ENCODE peak calls at places on chromosome 5, in eight cellular contexts. One of them, this sample, is unnamed.
A peak's percentile ranks its signal among the peaks of the same experiment; 100 is the strongest.

GRCh38 chr5:42614509-42614908 is 142.1 kb upstream of the CCDC152 start:
- DNase-seq in CD8-positive, alpha-beta T cell: no peak
- DNase-seq in gastrocnemius medialis: no peak
- DNase-seq in hepatocyte: no peak
- DNase-seq in naive thymus-derived CD4-positive, alpha-beta T cell: no peak
- DNase-seq in endothelial cell of umbilical vein: no peak
- DNase-seq in lower lobe of right lung: no peak
- DNase-seq in prostate gland: no peak
- DNase-seq in this sample: no peak

GRCh38 chr5:82560546-82560945 is 282.4 kb upstream of the RPS23 start:
- DNase-seq in CD8-positive, alpha-beta T cell: no peak
- DNase-seq in gastrocnemius medialis: no peak
- DNase-seq in hepatocyte: no peak
- DNase-seq in naive thymus-derived CD4-positive, alpha-beta T cell: no peak
- DNase-seq in endothelial cell of umbilical vein: no peak
- DNase-seq in lower lobe of right lung: no peak
- DNase-seq in prostate gland: no peak
- DNase-seq in this sample: no peak

GRCh38 chr5:63135306-63135705 is 556.7 kb downstream of the LRRC70 start:
- DNase-seq in CD8-positive, alpha-beta T cell: no peak
- DNase-seq in gastrocnemius medialis: no peak
- DNase-seq in hepatocyte: no peak
- DNase-seq in naive thymus-derived CD4-positive, alpha-beta T cell: no peak
- DNase-seq in endothelial cell of umbilical vein: no peak
- DNase-seq in lower lobe of right lung: no peak
- DNase-seq in prostate gland: no peak
- DNase-seq in this sample: no peak

GRCh38 chr5:131379071-131379538 is 115.3 kb downstream of the CDC42SE2 start:
- DNase-seq in CD8-positive, alpha-beta T cell: no peak
- DNase-seq in gastrocnemius medialis: no peak
- DNase-seq in hepatocyte: no peak
- DNase-seq in naive thymus-derived CD4-positive, alpha-beta T cell: no peak
- DNase-seq in endothelial cell of umbilical vein: no peak
- DNase-seq in lower lobe of right lung: no peak
- DNase-seq in prostate gland: no peak
- DNase-seq in this sample: no peak

GRCh38 chr5:181167814-181168488 is 20.6 kb downstream of the OR2V2 start:
- DNase-seq in CD8-positive, alpha-beta T cell: no peak
- DNase-seq in gastrocnemius medialis: no peak
- DNase-seq in hepatocyte: peak; percentile 43
- DNase-seq in naive thymus-derived CD4-positive, alpha-beta T cell: no peak
- DNase-seq in endothelial cell of umbilical vein: no peak
- DNase-seq in lower lobe of right lung: no peak
- DNase-seq in prostate gland: no peak
- DNase-seq in this sample: no peak

GRCh38 chr5:144812770-144813169 is 642.1 kb downstream of the KCTD16 start:
- DNase-seq in CD8-positive, alpha-beta T cell: no peak
- DNase-seq in gastrocnemius medialis: peak; percentile 60
- DNase-seq in hepatocyte: peak; percentile 65
- DNase-seq in naive thymus-derived CD4-positive, alpha-beta T cell: no peak
- DNase-seq in endothelial cell of umbilical vein: no peak
- DNase-seq in lower lobe of right lung: no peak
- DNase-seq in prostate gland: no peak
- DNase-seq in this sample: no peak

GRCh38 chr5:132671000-132671399 is 2.8 kb upstream of the IL4 start:
- DNase-seq in CD8-positive, alpha-beta T cell: no peak
- DNase-seq in gastrocnemius medialis: no peak
- DNase-seq in hepatocyte: no peak
- DNase-seq in naive thymus-derived CD4-positive, alpha-beta T cell: no peak
- DNase-seq in endothelial cell of umbilical vein: no peak
- DNase-seq in lower lobe of right lung: no peak
- DNase-seq in prostate gland: no peak
- DNase-seq in this sample: no peak

GRCh38 chr5:57338849-57339340 is 143.7 kb downstream of the ACTBL2 start:
- DNase-seq in CD8-positive, alpha-beta T cell: no peak
- DNase-seq in gastrocnemius medialis: no peak
- DNase-seq in hepatocyte: no peak
- DNase-seq in naive thymus-derived CD4-positive, alpha-beta T cell: no peak
- DNase-seq in endothelial cell of umbilical vein: no peak
- DNase-seq in lower lobe of right lung: no peak
- DNase-seq in prostate gland: no peak
- DNase-seq in this sample: no peak

GRCh38 chr5:62299097-62299496 is 6.9 kb upstream of the KIF2A start:
- DNase-seq in CD8-positive, alpha-beta T cell: no peak
- DNase-seq in gastrocnemius medialis: no peak
- DNase-seq in hepatocyte: no peak
- DNase-seq in naive thymus-derived CD4-positive, alpha-beta T cell: no peak
- DNase-seq in endothelial cell of umbilical vein: no peak
- DNase-seq in lower lobe of right lung: no peak
- DNase-seq in prostate gland: no peak
- DNase-seq in this sample: no peak

GRCh38 chr5:142316681-142317080 is 8.1 kb downstream of the SPRY4 start:
- DNase-seq in CD8-positive, alpha-beta T cell: no peak
- DNase-seq in gastrocnemius medialis: no peak
- DNase-seq in hepatocyte: no peak
- DNase-seq in naive thymus-derived CD4-positive, alpha-beta T cell: no peak
- DNase-seq in endothelial cell of umbilical vein: no peak
- DNase-seq in lower lobe of right lung: no peak
- DNase-seq in prostate gland: no peak
- DNase-seq in this sample: no peak

GRCh38 chr5:142314129-142314528 is 10.7 kb downstream of the SPRY4 start:
- DNase-seq in CD8-positive, alpha-beta T cell: no peak
- DNase-seq in gastrocnemius medialis: no peak
- DNase-seq in hepatocyte: no peak
- DNase-seq in naive thymus-derived CD4-positive, alpha-beta T cell: no peak
- DNase-seq in endothelial cell of umbilical vein: no peak
- DNase-seq in lower lobe of right lung: no peak
- DNase-seq in prostate gland: no peak
- DNase-seq in this sample: no peak

GRCh38 chr5:142314606-142315005 is 10.2 kb downstream of the SPRY4 start:
- DNase-seq in CD8-positive, alpha-beta T cell: no peak
- DNase-seq in gastrocnemius medialis: no peak
- DNase-seq in hepatocyte: no peak
- DNase-seq in naive thymus-derived CD4-positive, alpha-beta T cell: no peak
- DNase-seq in endothelial cell of umbilical vein: no peak
- DNase-seq in lower lobe of right lung: no peak
- DNase-seq in prostate gland: no peak
- DNase-seq in this sample: no peak

GRCh38 chr5:142316051-142316450 is 8.8 kb downstream of the SPRY4 start:
- DNase-seq in CD8-positive, alpha-beta T cell: no peak
- DNase-seq in gastrocnemius medialis: no peak
- DNase-seq in hepatocyte: peak; percentile 43
- DNase-seq in naive thymus-derived CD4-positive, alpha-beta T cell: peak; percentile 68
- DNase-seq in endothelial cell of umbilical vein: peak; percentile 82
- DNase-seq in lower lobe of right lung: no peak
- DNase-seq in prostate gland: no peak
- DNase-seq in this sample: no peak

GRCh38 chr5:142315231-142315900 is 9.5 kb downstream of the SPRY4 start:
- DNase-seq in CD8-positive, alpha-beta T cell: no peak
- DNase-seq in gastrocnemius medialis: no peak
- DNase-seq in hepatocyte: no peak
- DNase-seq in naive thymus-derived CD4-positive, alpha-beta T cell: no peak
- DNase-seq in endothelial cell of umbilical vein: no peak
- DNase-seq in lower lobe of right lung: no peak
- DNase-seq in prostate gland: no peak
- DNase-seq in this sample: no peak
- H3K4me1 ChIP-seq in CD8-positive, alpha-beta T cell: peaks cover 17% of the 10 kb centered on the region
- H3K4me1 ChIP-seq in gastrocnemius medialis: peaks cover 40% of the 10 kb centered on the region
- H3K4me1 ChIP-seq in hepatocyte: peaks cover 21% of the 10 kb centered on the region
- H3K4me1 ChIP-seq in naive thymus-derived CD4-positive, alpha-beta T cell: no peaks in the 10 kb centered on the region
- H3K4me1 ChIP-seq in endothelial cell of umbilical vein: peaks cover 61% of the 10 kb centered on the region
- H3K4me1 ChIP-seq in lower lobe of right lung: peaks cover 80% of the 10 kb centered on the region
- H3K4me1 ChIP-seq in prostate gland: no peaks in the 10 kb centered on the region
- H3K4me1 ChIP-seq in this sample: peaks cover 43% of the 10 kb centered on the region

DNA sequence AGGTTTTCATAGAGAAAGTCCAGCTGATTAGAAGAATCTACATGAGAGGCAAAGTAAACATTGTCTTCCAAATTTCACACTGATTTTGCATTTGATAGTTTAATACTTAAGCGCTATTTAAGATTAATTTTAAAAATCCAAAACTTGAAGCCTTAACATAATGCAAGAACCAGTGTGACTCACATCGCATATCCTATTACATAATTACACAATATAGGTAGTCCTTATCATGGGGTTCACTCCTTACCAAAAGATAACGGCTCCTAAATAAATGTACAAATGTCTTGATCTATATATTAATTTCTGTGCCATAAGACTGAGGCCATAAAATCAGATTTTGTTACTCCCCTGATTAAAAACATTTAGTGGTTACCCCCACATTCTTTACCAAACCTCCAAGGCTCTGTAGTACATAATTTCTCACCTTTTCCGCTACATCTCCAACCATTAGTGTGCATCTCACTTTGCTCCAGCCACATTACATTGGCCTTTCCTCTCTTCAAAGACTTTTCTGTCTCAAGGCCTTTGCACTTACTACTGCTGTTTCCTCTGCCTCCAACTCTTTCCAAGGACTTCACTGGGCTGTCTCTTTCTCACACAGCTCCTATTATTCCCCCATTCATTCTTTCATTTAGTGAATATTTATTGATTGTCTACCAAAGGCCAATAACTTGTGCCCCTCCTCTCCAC is 1.0 kb downstream of the RIOK2 start:
- DNase-seq in CD8-positive, alpha-beta T cell: no peak
- DNase-seq in gastrocnemius medialis: no peak
- DNase-seq in hepatocyte: no peak
- DNase-seq in naive thymus-derived CD4-positive, alpha-beta T cell: no peak
- DNase-seq in endothelial cell of umbilical vein: peak; percentile 2
- DNase-seq in lower lobe of right lung: no peak
- DNase-seq in prostate gland: no peak
- DNase-seq in this sample: no peak
- H3K27ac ChIP-seq in CD8-positive, alpha-beta T cell: no peak overlapping the region
- H3K27ac ChIP-seq in gastrocnemius medialis: peak overlapping the region; percentile 89
- H3K27ac ChIP-seq in hepatocyte: peak overlapping the region; percentile 95
- H3K27ac ChIP-seq in naive thymus-derived CD4-positive, alpha-beta T cell: peak overlapping the region; percentile 94
- H3K27ac ChIP-seq in endothelial cell of umbilical vein: peak overlapping the region; percentile 85
- H3K27ac ChIP-seq in lower lobe of right lung: peak overlapping the region; percentile 90
- H3K27ac ChIP-seq in prostate gland: peak overlapping the region; percentile 92
- H3K27ac ChIP-seq in this sample: peak overlapping the region; percentile 88

GRCh38 chr5:149804478-149805450 is 74.7 kb downstream of the PPARGC1B start:
- DNase-seq in CD8-positive, alpha-beta T cell: no peak
- DNase-seq in gastrocnemius medialis: no peak
- DNase-seq in hepatocyte: no peak
- DNase-seq in naive thymus-derived CD4-positive, alpha-beta T cell: no peak
- DNase-seq in endothelial cell of umbilical vein: no peak
- DNase-seq in lower lobe of right lung: no peak
- DNase-seq in prostate gland: no peak
- DNase-seq in this sample: no peak
- H3K4me1 ChIP-seq in CD8-positive, alpha-beta T cell: no peaks in the 10 kb centered on the region
- H3K4me1 ChIP-seq in gastrocnemius medialis: peaks cover 90% of the 10 kb centered on the region
- H3K4me1 ChIP-seq in hepatocyte: peaks cover 11% of the 10 kb centered on the region
- H3K4me1 ChIP-seq in naive thymus-derived CD4-positive, alpha-beta T cell: no peaks in the 10 kb centered on the region
- H3K4me1 ChIP-seq in endothelial cell of umbilical vein: peaks cover 6% of the 10 kb centered on the region
- H3K4me1 ChIP-seq in lower lobe of right lung: peaks cover 20% of the 10 kb centered on the region
- H3K4me1 ChIP-seq in prostate gland: no peaks in the 10 kb centered on the region
- H3K4me1 ChIP-seq in this sample: peaks cover 11% of the 10 kb centered on the region

DNA sequence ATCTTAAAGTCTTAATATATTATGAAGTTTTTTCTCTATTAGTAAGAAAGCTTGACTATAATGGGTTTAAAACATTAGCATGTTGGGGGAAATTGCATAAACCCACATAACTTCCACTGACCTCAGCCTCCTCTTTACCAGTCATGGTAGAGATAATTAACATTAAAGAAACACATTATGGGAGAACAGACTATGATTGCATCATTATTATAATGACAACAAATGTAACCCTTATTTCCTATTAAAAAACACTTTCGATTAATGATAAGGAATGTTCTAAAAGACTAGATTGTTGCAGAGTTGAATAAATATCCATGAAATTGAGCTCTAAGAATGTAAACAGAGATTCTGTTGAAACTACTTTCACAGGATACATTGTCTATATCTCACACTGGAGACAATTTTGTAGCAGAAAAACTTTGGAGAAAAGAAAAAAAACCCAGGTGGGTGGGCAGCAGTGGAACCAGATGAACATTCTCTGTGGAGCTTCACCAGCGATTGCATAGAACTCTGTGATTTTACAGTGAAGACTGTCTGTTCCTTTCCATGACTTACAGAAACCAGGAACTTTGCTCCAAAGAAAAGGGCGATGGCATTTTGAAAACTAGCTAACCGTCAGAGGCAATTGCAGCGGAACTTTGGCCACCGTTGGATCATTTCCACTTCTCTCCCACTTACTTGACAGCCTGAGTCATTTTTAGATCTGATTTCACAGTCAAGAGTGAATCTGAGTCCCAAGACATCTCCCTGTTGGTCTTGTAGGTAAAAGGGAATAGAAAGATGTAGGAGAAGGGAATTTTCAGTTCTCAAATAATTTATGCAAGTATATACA is 21.0 kb upstream of the ERAP2 start:
- DNase-seq in CD8-positive, alpha-beta T cell: no peak
- DNase-seq in gastrocnemius medialis: peak; percentile 35
- DNase-seq in hepatocyte: no peak
- DNase-seq in naive thymus-derived CD4-positive, alpha-beta T cell: no peak
- DNase-seq in endothelial cell of umbilical vein: no peak
- DNase-seq in lower lobe of right lung: no peak
- DNase-seq in prostate gland: no peak
- DNase-seq in this sample: no peak
- H3K27ac ChIP-seq in CD8-positive, alpha-beta T cell: no peak overlapping the region
- H3K27ac ChIP-seq in gastrocnemius medialis: no peak overlapping the region
- H3K27ac ChIP-seq in hepatocyte: peak overlapping the region; percentile 23
- H3K27ac ChIP-seq in naive thymus-derived CD4-positive, alpha-beta T cell: no peak overlapping the region
- H3K27ac ChIP-seq in endothelial cell of umbilical vein: no peak overlapping the region
- H3K27ac ChIP-seq in lower lobe of right lung: no peak overlapping the region
- H3K27ac ChIP-seq in prostate gland: no peak overlapping the region
- H3K27ac ChIP-seq in this sample: no peak overlapping the region

DNA sequence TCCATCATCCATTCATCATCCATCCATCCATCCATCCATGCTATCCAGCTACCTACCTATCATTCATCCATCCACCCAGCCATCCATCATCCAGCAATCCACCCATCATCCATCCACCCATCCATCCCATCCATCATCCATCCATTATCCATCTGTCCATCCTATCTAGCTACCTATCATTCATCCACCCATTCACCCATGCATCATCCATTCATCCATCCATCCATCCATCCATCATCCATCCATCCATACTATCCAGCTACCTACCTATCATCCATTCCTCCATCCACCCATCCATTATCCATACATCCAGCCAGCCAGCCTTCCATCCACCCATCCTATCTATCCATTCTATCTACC is 26.3 kb downstream of the SLC6A3 start:
- DNase-seq in CD8-positive, alpha-beta T cell: no peak
- DNase-seq in gastrocnemius medialis: no peak
- DNase-seq in hepatocyte: no peak
- DNase-seq in naive thymus-derived CD4-positive, alpha-beta T cell: no peak
- DNase-seq in endothelial cell of umbilical vein: no peak
- DNase-seq in lower lobe of right lung: no peak
- DNase-seq in prostate gland: no peak
- DNase-seq in this sample: no peak
- H3K4me1 ChIP-seq in CD8-positive, alpha-beta T cell: no peaks in the 10 kb centered on the region
- H3K4me1 ChIP-seq in gastrocnemius medialis: no peaks in the 10 kb centered on the region
- H3K4me1 ChIP-seq in hepatocyte: no peaks in the 10 kb centered on the region
- H3K4me1 ChIP-seq in naive thymus-derived CD4-positive, alpha-beta T cell: no peaks in the 10 kb centered on the region
- H3K4me1 ChIP-seq in endothelial cell of umbilical vein: no peaks in the 10 kb centered on the region
- H3K4me1 ChIP-seq in lower lobe of right lung: no peaks in the 10 kb centered on the region
- H3K4me1 ChIP-seq in prostate gland: no peaks in the 10 kb centered on the region
- H3K4me1 ChIP-seq in this sample: no peaks in the 10 kb centered on the region

This sample was measured in stomach.